ENCODE peak calls at places on chromosomes 16 and 17, in four cellular contexts. L is heart right ventricle, M is esophagus squamous epithelium, U is GM23338. A is an unnamed sample. For H3K27me3, the result is how much of the 10 kb centered on the place peaks cover.

GRCh38 chr16:57349212-57350031 is 9.2 kb upstream of the CCL22 start:
- DNase-seq in L (no peak), M (no peak), U (no peak), A (no peak)

GRCh38 chr16:53908731-53909130 is 204.8 kb downstream of the FTO start:
- DNase-seq in L (no peak), M (no peak), U (no peak), A (no peak)

GRCh38 chr17:61354895-61355294 is 44.7 kb upstream of the TBX2 start:
- DNase-seq in L (no peak), M (no peak), U (peak), A (no peak)

GRCh38 chr17:40541873-40542561 is 23.3 kb downstream of the CCR7 start:
- DNase-seq in L (peak), M (no peak), U (no peak), A (no peak)

GRCh38 chr16:6656760-6657159 is 675.9 kb upstream of the RBFOX1 start:
- DNase-seq in L (no peak), M (no peak), U (no peak), A (no peak)

GRCh38 chr16:49181812-49182211 is 99.8 kb downstream of the CBLN1 start:
- DNase-seq in L (no peak), M (no peak), U (no peak), A (no peak)

GRCh38 chr17:17822189-17822978 is 14.4 kb downstream of the SREBF1 start:
- DNase-seq in L (peak), M (no peak), U (no peak), A (no peak)

GRCh38 chr17:21008992-21009671 is 33.7 kb downstream of the USP22 start:
- DNase-seq in L (no peak), M (no peak), U (no peak), A (no peak)

GRCh38 chr17:15451681-15452080 is 15.7 kb downstream of the CDRT4 start:
- DNase-seq in L (no peak), M (no peak), U (no peak), A (no peak)

GRCh38 chr16:3143598-3144330 is 8.9 kb downstream of the ZNF213 start:
- DNase-seq in L (peak), M (no peak), U (no peak), A (no peak)

GRCh38 chr16:84013787-84014569 is 28.6 kb downstream of the SLC38A8 start:
- DNase-seq in L (no peak), M (no peak), U (peak), A (peak)

GRCh38 chr16:68411086-68411485 is 37.2 kb downstream of the SMPD3 start:
- DNase-seq in L (no peak), M (no peak), U (no peak), A (no peak)

DNA sequence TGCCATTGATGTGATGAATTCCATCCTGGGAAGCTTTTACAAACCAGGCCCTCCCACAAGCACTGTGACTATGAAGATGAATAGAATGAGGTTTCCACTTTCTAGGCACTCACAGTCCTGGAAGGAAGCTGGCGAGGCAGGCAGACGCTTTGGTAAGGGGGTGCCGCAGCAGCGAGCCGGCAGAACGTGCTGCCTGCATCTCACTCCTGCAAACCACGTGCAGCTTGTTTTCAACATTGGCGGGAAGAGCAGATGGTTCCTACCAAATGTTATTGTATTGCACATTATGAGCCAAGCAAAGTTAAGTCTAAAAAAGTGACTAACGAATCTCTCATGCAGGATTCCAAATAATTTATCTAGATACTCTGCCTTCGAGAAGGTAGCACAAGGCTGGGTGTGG is 3.7 kb upstream of the DNAI2 start:
- DNase-seq in L (no peak), M (no peak), U (no peak), A (no peak)
- H3K27me3 ChIP-seq in L (under half), M (half or more), U (under half), A (under half)

GRCh38 chr17:48624118-48624517 is 2.0 kb downstream of the HOXB9 start:
- DNase-seq in L (no peak), M (no peak), U (no peak), A (no peak)
- H3K27me3 ChIP-seq in L (half or more), M (half or more), U (half or more), A (under half)

DNA sequence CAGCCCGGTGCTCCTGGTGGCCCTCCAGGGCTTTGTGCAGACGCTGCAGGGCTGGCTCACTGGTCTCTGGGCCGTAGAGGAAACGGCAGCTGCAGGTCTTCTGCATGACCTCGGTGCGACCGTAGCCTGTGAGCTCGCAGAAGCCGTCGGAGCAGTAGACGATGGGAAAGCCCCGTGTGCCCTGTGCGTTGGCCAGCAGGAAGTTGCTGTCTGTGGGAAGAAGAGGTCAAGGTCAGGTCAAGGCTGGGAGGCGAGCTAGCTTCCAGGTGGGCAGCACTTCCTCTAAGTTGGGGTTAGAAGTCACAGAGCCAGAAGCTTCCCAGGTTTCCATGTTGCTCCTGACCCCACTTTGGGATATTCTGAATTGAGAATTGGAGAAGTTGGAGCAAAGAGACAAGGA is 2.1 kb downstream of the KCNH4 start:
- DNase-seq in L (no peak), M (no peak), U (peak), A (no peak)
- H3K27me3 ChIP-seq in L (under half), M (under half), U (under half), A (under half)

DNA sequence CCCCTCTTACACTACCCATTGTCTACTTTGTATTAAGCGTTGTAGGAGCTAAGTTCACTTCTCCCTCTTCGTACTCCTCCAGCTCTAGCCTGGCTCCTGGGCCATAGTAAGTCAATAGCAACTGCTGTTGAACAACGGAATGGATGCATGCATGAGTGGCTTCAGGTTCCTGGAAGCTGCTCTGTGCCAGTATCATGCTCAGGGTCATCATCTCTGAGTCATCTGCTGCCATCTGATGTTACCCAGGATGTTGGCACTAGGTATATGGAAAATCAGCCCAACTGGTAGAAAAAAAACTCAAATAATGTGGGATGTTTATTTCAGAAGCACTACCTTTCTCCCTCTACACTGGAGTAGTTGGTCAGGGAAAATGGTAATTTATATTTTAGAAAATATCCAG is 536.8 kb downstream of the NPIPA7 start:
- DNase-seq in L (no peak), M (no peak), U (no peak), A (no peak)
- H3K27me3 ChIP-seq in L (under half), M (under half), U (under half), A (under half)

DNA sequence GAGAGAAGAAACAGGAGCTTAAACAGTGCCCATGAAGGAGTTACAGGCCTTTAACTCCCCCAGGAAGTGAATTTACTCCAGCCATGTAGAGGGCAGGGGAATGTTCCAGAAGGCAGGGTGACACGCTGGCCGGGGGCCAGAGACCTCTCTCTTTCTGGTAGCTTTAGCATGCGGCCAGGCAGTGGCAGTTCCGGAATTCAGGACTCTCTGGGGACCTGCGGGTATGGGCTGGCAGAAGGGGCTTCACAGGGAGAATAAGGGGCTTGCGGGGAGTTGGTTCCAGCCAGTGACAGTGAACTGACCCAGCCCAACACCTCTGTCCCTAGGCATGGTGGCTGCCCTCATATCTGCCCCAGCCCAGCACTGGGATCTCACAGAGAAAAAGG is 40.0 kb downstream of the MYH3 start:
- DNase-seq in L (no peak), M (no peak), U (no peak), A (no peak)
- H3K27me3 ChIP-seq in L (under half), M (under half), U (under half), A (under half)

GRCh38 chr17:69451416-69452394 is 37.2 kb downstream of the MAP2K6 start:
- DNase-seq in L (no peak), M (no peak), U (peak), A (no peak)

GRCh38 chr17:69454051-69454450 is 39.6 kb downstream of the MAP2K6 start:
- DNase-seq in L (no peak), M (no peak), U (no peak), A (no peak)

GRCh38 chr17:69457603-69458002 is 43.1 kb downstream of the MAP2K6 start:
- DNase-seq in L (no peak), M (no peak), U (no peak), A (no peak)

GRCh38 chr17:69452664-69453260 is 38.3 kb downstream of the MAP2K6 start:
- DNase-seq in L (no peak), M (no peak), U (no peak), A (no peak)

GRCh38 chr17:69455040-69455439 is 40.5 kb downstream of the MAP2K6 start:
- DNase-seq in L (no peak), M (no peak), U (no peak), A (no peak)
- H3K27me3 ChIP-seq in L (under half), M (under half), U (under half), A (under half)

GRCh38 chr17:11240841-11241610 is at the start of gene SHISA6:
- DNase-seq in L (no peak), M (no peak), U (peak), A (no peak)
- H3K27me3 ChIP-seq in L (half or more), M (half or more), U (half or more), A (under half)

GRCh38 chr17:29283496-29283895 is 10.5 kb downstream of the NUFIP2 start:
- DNase-seq in L (no peak), M (no peak), U (no peak), A (no peak)

GRCh38 chr17:29273924-29274323 is 20.0 kb downstream of the NUFIP2 start:
- DNase-seq in L (no peak), M (no peak), U (no peak), A (no peak)

GRCh38 chr17:29279397-29280070 is 14.4 kb downstream of the NUFIP2 start:
- DNase-seq in L (no peak), M (no peak), U (no peak), A (no peak)

DNA sequence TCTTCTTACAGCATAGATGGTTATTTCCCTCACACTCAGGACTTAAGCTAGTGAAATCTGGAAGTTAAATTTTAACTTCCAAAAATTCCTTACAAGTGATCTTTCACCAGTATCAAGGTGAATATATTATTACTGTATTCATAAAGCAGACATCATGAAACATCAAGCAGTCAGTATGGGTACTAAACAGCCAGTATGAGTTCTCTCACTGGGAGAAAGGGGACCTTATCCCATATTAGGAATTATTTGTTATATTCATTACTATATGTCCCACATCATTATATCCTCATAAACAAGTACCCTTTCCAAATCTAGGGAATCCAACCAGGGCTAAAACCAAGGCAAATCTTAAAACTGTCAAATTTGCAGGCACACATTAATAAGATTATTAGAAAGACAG is 15.3 kb downstream of the NUFIP2 start:
- DNase-seq in L (no peak), M (no peak), U (no peak), A (no peak)
- H3K27me3 ChIP-seq in L (under half), M (under half), U (under half), A (under half)

GRCh38 chr16:22901563-22901962 is 87.6 kb downstream of the HS3ST2 start:
- DNase-seq in L (no peak), M (no peak), U (no peak), A (no peak)

GRCh38 chr16:22903716-22904115 is 89.8 kb downstream of the HS3ST2 start:
- DNase-seq in L (no peak), M (no peak), U (no peak), A (no peak)

GRCh38 chr16:22898874-22899348 is 84.9 kb downstream of the HS3ST2 start:
- DNase-seq in L (peak), M (no peak), U (peak), A (no peak)

GRCh38 chr16:22898131-22898530 is 84.2 kb downstream of the HS3ST2 start:
- DNase-seq in L (no peak), M (no peak), U (no peak), A (no peak)

GRCh38 chr16:22900863-22901262 is 86.9 kb downstream of the HS3ST2 start:
- DNase-seq in L (no peak), M (no peak), U (no peak), A (no peak)
- H3K27me3 ChIP-seq in L (under half), M (half or more), U (under half), A (under half)

DNA sequence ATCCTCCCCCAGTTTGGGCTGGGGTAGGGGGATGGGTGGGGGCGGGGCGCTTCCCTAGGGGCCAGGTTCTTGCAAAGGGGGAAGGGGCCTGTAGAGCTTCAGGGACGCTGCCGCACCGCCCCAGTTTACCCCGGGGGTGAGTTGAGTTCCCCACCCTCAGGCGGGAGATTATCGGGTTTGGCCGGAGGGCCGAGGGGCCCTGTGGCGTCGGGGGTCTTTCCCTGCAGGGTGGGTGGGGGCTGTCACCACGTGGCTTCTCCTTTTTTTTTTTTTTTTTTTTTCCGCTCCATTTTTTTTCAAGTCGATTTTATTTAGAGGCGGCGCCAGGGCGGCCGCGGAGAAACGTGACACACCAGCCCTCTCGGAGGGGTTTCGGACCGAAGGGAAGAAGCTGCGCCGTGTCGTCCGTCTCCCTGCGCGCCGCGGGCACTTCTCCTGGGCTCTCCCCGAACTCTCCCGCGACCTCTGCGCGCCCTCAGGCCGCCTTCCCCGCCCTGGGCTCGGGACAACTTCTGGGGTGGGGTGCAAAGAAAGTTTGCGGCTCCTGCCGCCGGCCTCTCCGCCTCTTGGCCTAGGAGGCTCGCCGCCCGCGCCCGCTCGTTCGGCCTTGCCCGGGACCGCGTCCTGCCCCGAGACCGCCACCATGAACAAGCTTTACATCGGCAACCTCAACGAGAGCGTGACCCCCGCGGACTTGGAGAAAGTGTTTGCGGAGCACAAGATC is at the start of gene IGF2BP1:
- DNase-seq in L (no peak), M (no peak), U (peak), A (no peak)
- H3K27me3 ChIP-seq in L (half or more), M (half or more), U (under half), A (half or more)